ENCODE peak calls at places on chromosomes 1 and 21, in five cellular contexts. One of them, this sample, is unnamed.

GRCh38 chr1:53145942-53146708 is 3.7 kb upstream of the SLC1A7 start:
- DNase-seq in kidney: peak; percentile 96
- DNase-seq in body of pancreas: peak; percentile 83
- DNase-seq in tibial nerve: no peak
- DNase-seq in adrenal gland: peak; percentile 61
- DNase-seq in this sample: peak; percentile 35

GRCh38 chr1:11790880-11791715 is 14.7 kb downstream of the MTHFR start:
- DNase-seq in tibial nerve: peak; percentile 84
- DNase-seq in kidney: peak; percentile 96
- DNase-seq in adrenal gland: peak; percentile 97
- DNase-seq in body of pancreas: peak; percentile 80
- DNase-seq in this sample: no peak

GRCh38 chr1:52741259-52741658 is 15.0 kb downstream of the ZYG11B start:
- DNase-seq in adrenal gland: no peak
- DNase-seq in tibial nerve: no peak
- DNase-seq in body of pancreas: no peak
- DNase-seq in kidney: no peak
- DNase-seq in this sample: no peak

GRCh38 chr1:222994506-222995229 is 148.4 kb downstream of the TLR5 start:
- DNase-seq in tibial nerve: no peak
- DNase-seq in body of pancreas: no peak
- DNase-seq in kidney: no peak
- DNase-seq in adrenal gland: no peak
- DNase-seq in this sample: no peak

GRCh38 chr1:100028765-100029164 is 59.0 kb downstream of the SLC35A3 start:
- DNase-seq in adrenal gland: no peak
- DNase-seq in body of pancreas: no peak
- DNase-seq in tibial nerve: no peak
- DNase-seq in kidney: no peak
- DNase-seq in this sample: no peak

GRCh38 chr1:111908222-111908621 is 81.2 kb downstream of the KCND3 start:
- DNase-seq in tibial nerve: no peak
- DNase-seq in adrenal gland: no peak
- DNase-seq in body of pancreas: no peak
- DNase-seq in kidney: no peak
- DNase-seq in this sample: no peak

GRCh38 chr1:100308777-100309176 is 42.8 kb downstream of the RTCA start:
- DNase-seq in body of pancreas: no peak
- DNase-seq in adrenal gland: no peak
- DNase-seq in kidney: no peak
- DNase-seq in tibial nerve: no peak
- DNase-seq in this sample: no peak

GRCh38 chr1:100441651-100442050 is 89.3 kb downstream of the CDC14A start:
- DNase-seq in body of pancreas: no peak
- DNase-seq in adrenal gland: no peak
- DNase-seq in kidney: no peak
- DNase-seq in tibial nerve: no peak
- DNase-seq in this sample: no peak

GRCh38 chr1:115258302-115258866 is 79.7 kb downstream of the NGF start:
- DNase-seq in tibial nerve: no peak
- DNase-seq in kidney: no peak
- DNase-seq in body of pancreas: no peak
- DNase-seq in adrenal gland: no peak
- DNase-seq in this sample: no peak

GRCh38 chr1:188420177-188420576 is 1591.4 kb downstream of the PLA2G4A start:
- DNase-seq in kidney: no peak
- DNase-seq in adrenal gland: no peak
- DNase-seq in body of pancreas: no peak
- DNase-seq in tibial nerve: no peak
- DNase-seq in this sample: no peak

GRCh38 chr21:18937337-18937736 is 533.8 kb upstream of the TMPRSS15 start:
- DNase-seq in kidney: no peak
- DNase-seq in adrenal gland: no peak
- DNase-seq in body of pancreas: no peak
- DNase-seq in tibial nerve: no peak
- DNase-seq in this sample: no peak

GRCh38 chr1:100463809-100464424 is 74.0 kb upstream of the GPR88 start:
- DNase-seq in tibial nerve: peak; percentile 30
- DNase-seq in kidney: peak; percentile 70
- DNase-seq in body of pancreas: peak; percentile 40
- DNase-seq in adrenal gland: peak; percentile 69
- DNase-seq in this sample: peak; percentile 15

GRCh38 chr21:44529503-44530125 is 10.4 kb downstream of the KRTAP10-1 start:
- DNase-seq in kidney: peak; percentile 60
- DNase-seq in body of pancreas: no peak
- DNase-seq in adrenal gland: peak; percentile 1
- DNase-seq in tibial nerve: no peak
- DNase-seq in this sample: no peak

GRCh38 chr1:16120940-16121410 is 34.9 kb downstream of the EPHA2 start:
- DNase-seq in tibial nerve: no peak
- DNase-seq in adrenal gland: no peak
- DNase-seq in kidney: no peak
- DNase-seq in body of pancreas: peak; percentile 40
- DNase-seq in this sample: no peak

GRCh38 chr21:44372616-44373015 is 19.2 kb downstream of the TRPM2 start:
- DNase-seq in kidney: peak; percentile 14
- DNase-seq in tibial nerve: no peak
- DNase-seq in body of pancreas: no peak
- DNase-seq in adrenal gland: no peak
- DNase-seq in this sample: no peak

GRCh38 chr1:64469977-64470669 is at the start of gene CACHD1:
- DNase-seq in adrenal gland: peak; percentile 86
- DNase-seq in tibial nerve: peak; percentile 42
- DNase-seq in body of pancreas: peak; percentile 82
- DNase-seq in kidney: peak; percentile 92
- DNase-seq in this sample: peak; percentile 66

GRCh38 chr21:45079351-45079750 is 5.0 kb downstream of the ADARB1 start:
- DNase-seq in body of pancreas: no peak
- DNase-seq in adrenal gland: no peak
- DNase-seq in tibial nerve: no peak
- DNase-seq in kidney: no peak
- DNase-seq in this sample: no peak

GRCh38 chr1:198117267-198117666 is 39.5 kb upstream of the NEK7 start:
- DNase-seq in kidney: no peak
- DNase-seq in adrenal gland: no peak
- DNase-seq in tibial nerve: no peak
- DNase-seq in body of pancreas: no peak
- DNase-seq in this sample: no peak

GRCh38 chr1:222921951-222922350 is 107.1 kb downstream of the DISP1 start:
- DNase-seq in tibial nerve: no peak
- DNase-seq in body of pancreas: no peak
- DNase-seq in adrenal gland: no peak
- DNase-seq in kidney: no peak
- DNase-seq in this sample: no peak

GRCh38 chr1:237186733-237187132 is 144.7 kb downstream of the RYR2 start:
- DNase-seq in kidney: no peak
- DNase-seq in tibial nerve: no peak
- DNase-seq in adrenal gland: no peak
- DNase-seq in body of pancreas: no peak
- DNase-seq in this sample: no peak

GRCh38 chr1:226083303-226084101 is 21.0 kb downstream of the H3-3A start:
- DNase-seq in tibial nerve: peak; percentile 89
- DNase-seq in kidney: peak; percentile 95
- DNase-seq in adrenal gland: peak; percentile 85
- DNase-seq in body of pancreas: peak; percentile 92
- DNase-seq in this sample: peak; percentile 92

GRCh38 chr1:152072311-152072710 is 16.6 kb downstream of the TCHHL1 start:
- DNase-seq in kidney: no peak
- DNase-seq in body of pancreas: no peak
- DNase-seq in tibial nerve: no peak
- DNase-seq in adrenal gland: no peak
- DNase-seq in this sample: no peak

DNA sequence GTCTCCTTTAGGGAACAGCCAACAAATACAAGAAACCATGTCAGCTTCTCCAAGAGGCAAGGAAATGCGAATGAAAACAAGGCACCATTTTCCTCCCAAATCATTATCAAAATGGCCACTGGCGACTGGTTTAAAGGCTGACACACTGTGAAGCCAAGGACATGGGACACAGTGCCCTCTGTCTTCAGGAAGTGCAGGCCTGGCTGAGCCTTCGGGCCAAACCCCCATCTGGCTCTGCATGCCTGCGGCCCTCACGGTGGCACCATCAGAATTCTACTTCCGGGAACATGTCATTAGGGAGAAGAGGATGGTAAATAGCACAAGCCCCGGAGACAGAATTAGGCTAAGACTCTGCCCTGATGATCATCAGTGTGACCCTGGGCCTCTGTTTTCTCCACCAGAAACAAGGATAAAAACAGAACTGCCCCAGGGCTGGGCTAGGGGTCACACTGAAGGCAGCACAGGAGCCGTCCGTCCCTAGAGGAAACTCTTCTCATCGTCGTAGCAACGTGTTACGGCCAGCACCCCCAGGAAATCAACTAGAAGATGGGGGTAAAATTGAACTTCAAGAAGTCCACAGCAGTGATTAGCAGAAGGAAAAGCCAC is 103.5 kb downstream of the NPHP4 start:
- DNase-seq in body of pancreas: no peak
- DNase-seq in adrenal gland: no peak
- DNase-seq in kidney: peak; percentile 12
- DNase-seq in tibial nerve: no peak
- DNase-seq in this sample: no peak
- TF ChIP-seq CTCF in body of pancreas: no peak
- TF ChIP-seq CTCF in adrenal gland: no peak
- TF ChIP-seq CTCF in kidney: no peak
- TF ChIP-seq CTCF in tibial nerve: no peak
- TF ChIP-seq CTCF in this sample: no peak

DNA sequence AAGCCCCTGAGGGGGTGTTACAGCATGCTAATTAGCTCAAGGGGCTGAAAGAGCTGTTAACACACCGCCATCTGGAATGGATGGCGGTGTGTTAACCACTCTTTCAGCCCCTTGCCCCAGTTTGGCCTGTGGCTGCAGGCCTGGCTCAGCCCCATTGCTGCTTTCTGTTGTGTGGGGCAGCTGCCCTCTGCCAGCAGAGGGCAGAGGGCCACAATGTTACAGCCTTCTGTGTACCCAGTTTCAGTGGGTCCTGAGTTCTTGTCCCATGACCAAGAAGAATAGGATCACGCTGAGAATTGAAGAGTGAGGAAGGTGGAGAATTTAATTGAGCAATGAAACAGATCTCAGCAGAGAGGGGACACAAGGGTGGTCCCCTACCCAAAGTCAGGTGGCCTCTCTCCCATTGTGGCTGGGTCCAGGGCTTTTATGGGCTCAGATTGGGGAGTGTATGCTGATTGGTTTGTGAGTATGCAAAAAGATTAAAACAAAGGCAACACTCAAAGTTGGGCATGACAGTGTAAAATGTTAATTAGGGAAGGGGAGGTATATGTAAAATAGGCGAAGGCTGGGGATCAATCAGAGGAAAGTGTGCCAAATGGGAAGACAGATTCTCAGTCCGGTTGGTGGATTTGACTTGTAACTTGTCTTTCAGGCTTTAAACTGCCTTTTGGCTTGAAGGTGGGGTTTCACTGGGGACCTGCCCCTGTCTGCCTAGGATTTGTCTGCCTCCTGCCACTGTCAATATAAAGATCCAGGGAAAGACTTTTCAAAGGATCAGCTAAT is 142.2 kb downstream of the RABGAP1L start:
- DNase-seq in body of pancreas: no peak
- DNase-seq in tibial nerve: no peak
- DNase-seq in kidney: no peak
- DNase-seq in adrenal gland: no peak
- DNase-seq in this sample: no peak
- TF ChIP-seq CTCF in body of pancreas: no peak
- TF ChIP-seq CTCF in tibial nerve: no peak
- TF ChIP-seq CTCF in kidney: no peak
- TF ChIP-seq CTCF in adrenal gland: no peak
- TF ChIP-seq CTCF in this sample: no peak

GRCh38 chr1:21319447-21320407 is 29.5 kb upstream of the ECE1 start:
- DNase-seq in body of pancreas: peak; percentile 79
- DNase-seq in tibial nerve: no peak
- DNase-seq in kidney: no peak
- DNase-seq in adrenal gland: no peak
- DNase-seq in this sample: no peak
- TF ChIP-seq CTCF in body of pancreas: peak; percentile 13
- TF ChIP-seq CTCF in tibial nerve: peak; percentile 22
- TF ChIP-seq CTCF in kidney: no peak
- TF ChIP-seq CTCF in adrenal gland: no peak
- TF ChIP-seq CTCF in this sample: peak; percentile 40

GRCh38 chr1:107056426-107057196 is at the start of gene PRMT6:
- DNase-seq in body of pancreas: peak; percentile 81
- DNase-seq in kidney: peak; percentile 93
- DNase-seq in adrenal gland: peak; percentile 75
- DNase-seq in tibial nerve: peak; percentile 55
- DNase-seq in this sample: peak; percentile 65
- TF ChIP-seq CTCF in body of pancreas: peak; percentile 12
- TF ChIP-seq CTCF in kidney: no peak
- TF ChIP-seq CTCF in adrenal gland: no peak
- TF ChIP-seq CTCF in tibial nerve: no peak
- TF ChIP-seq CTCF in this sample: no peak

DNA sequence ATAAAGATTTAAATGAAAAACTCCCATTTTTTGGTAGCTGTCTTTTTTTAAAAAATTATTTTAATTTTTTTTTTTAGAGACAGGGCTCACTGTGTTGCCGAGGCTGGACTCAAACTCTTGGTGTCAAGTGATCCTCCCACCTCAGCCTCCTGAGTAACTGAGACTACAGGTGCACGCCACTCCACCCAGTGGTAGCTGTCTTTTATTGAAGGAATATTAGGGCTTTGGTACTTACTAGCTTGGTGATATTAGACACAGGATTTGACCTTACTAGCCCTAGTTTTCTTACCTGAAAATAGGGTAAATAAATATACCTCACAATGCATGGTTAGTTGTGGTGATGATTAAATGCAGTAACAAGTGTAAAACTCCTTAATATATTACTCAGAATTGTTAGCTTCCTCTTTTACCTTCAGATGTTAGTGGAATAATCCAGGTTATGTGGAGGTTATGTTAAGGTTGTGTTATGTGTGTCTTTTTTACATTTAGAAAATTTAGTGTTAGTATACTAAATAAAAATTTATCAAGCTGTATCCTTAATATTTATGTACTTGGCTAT is 66.8 kb downstream of the PHACTR4 start:
- DNase-seq in body of pancreas: no peak
- DNase-seq in kidney: no peak
- DNase-seq in adrenal gland: no peak
- DNase-seq in tibial nerve: no peak
- DNase-seq in this sample: no peak
- TF ChIP-seq CTCF in body of pancreas: no peak
- TF ChIP-seq CTCF in kidney: no peak
- TF ChIP-seq CTCF in adrenal gland: no peak
- TF ChIP-seq CTCF in tibial nerve: no peak
- TF ChIP-seq CTCF in this sample: no peak

GRCh38 chr1:31757204-31757679 is 6.9 kb downstream of the ADGRB2 start:
- DNase-seq in tibial nerve: no peak
- DNase-seq in adrenal gland: no peak
- DNase-seq in body of pancreas: no peak
- DNase-seq in kidney: no peak
- DNase-seq in this sample: no peak
- TF ChIP-seq CTCF in tibial nerve: no peak
- TF ChIP-seq CTCF in adrenal gland: no peak
- TF ChIP-seq CTCF in body of pancreas: no peak
- TF ChIP-seq CTCF in kidney: no peak
- TF ChIP-seq CTCF in this sample: no peak

This sample was measured in progenitor cell of endocrine pancreas.